ENCODE peak calls at places on chromosomes 5 and 9, in five cellular contexts. One of them, this sample, is unnamed.

GRCh38 chr9:128540630-128541355 is 11.6 kb upstream of the SPTAN1 start:
- DNase-seq in HCT116: no peak
- DNase-seq in uterus: no peak
- DNase-seq in ovary: no peak
- DNase-seq in HepG2: no peak
- DNase-seq in this sample: no peak

GRCh38 chr5:154352960-154353548 is 92.7 kb upstream of the SAP30L start:
- DNase-seq in HepG2: peak; percentile 73
- DNase-seq in HCT116: no peak
- DNase-seq in uterus: no peak
- DNase-seq in ovary: peak; percentile 47
- DNase-seq in this sample: no peak

GRCh38 chr9:130997925-130998595 is 10.9 kb upstream of the LAMC3 start:
- DNase-seq in ovary: no peak
- DNase-seq in uterus: no peak
- DNase-seq in HCT116: peak; percentile 60
- DNase-seq in HepG2: peak; percentile 56
- DNase-seq in this sample: no peak

GRCh38 chr9:125258832-125259534 is 2.6 kb upstream of the GAPVD1 start:
- DNase-seq in ovary: no peak
- DNase-seq in HepG2: peak; percentile 55
- DNase-seq in HCT116: no peak
- DNase-seq in uterus: no peak
- DNase-seq in this sample: no peak

GRCh38 chr5:122366501-122366900 is 54.5 kb downstream of the SNCAIP start:
- DNase-seq in HCT116: no peak
- DNase-seq in HepG2: no peak
- DNase-seq in ovary: no peak
- DNase-seq in uterus: no peak
- DNase-seq in this sample: no peak

GRCh38 chr9:127983847-127984289 is 3.1 kb upstream of the EEIG1 start:
- DNase-seq in ovary: no peak
- DNase-seq in uterus: no peak
- DNase-seq in HCT116: no peak
- DNase-seq in HepG2: no peak
- DNase-seq in this sample: no peak

GRCh38 chr5:72985719-72986118 is 29.9 kb downstream of the FCHO2 start:
- DNase-seq in HepG2: no peak
- DNase-seq in uterus: no peak
- DNase-seq in HCT116: no peak
- DNase-seq in ovary: no peak
- DNase-seq in this sample: no peak

GRCh38 chr5:67964619-67965018 is 250.9 kb upstream of the PIK3R1 start:
- DNase-seq in HepG2: no peak
- DNase-seq in ovary: no peak
- DNase-seq in uterus: no peak
- DNase-seq in HCT116: no peak
- DNase-seq in this sample: no peak

GRCh38 chr9:133031496-133031911 is 707 bp downstream of the GTF3C5 start:
- DNase-seq in HepG2: no peak
- DNase-seq in HCT116: peak; percentile 32
- DNase-seq in ovary: no peak
- DNase-seq in uterus: no peak
- DNase-seq in this sample: no peak

GRCh38 chr9:128215491-128216404 is 12.6 kb downstream of the DNM1 start:
- DNase-seq in ovary: no peak
- DNase-seq in HepG2: peak; percentile 36
- DNase-seq in uterus: peak; percentile 69
- DNase-seq in HCT116: no peak
- DNase-seq in this sample: no peak

DNA sequence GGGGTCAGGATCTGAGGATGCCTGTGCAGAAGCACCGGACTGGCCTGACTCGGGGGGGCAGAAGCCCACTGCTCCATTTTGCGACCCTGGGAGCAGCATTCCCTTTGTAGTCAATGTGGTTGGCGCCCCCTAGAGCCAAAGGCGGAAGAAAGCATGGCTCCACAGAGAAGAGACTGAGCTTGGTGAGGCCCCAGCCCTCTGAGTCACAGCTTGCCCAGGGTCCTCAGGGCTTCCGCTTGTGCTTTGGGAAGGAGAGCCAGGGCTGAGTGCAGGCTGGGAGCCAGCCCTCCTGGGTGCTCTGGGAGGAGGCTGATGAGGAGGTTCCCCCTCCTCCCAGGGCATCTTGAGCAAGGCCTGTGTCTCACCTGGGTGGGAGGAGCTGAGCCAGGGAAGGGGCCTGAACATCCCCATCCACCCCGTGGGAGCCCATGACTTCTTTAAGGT is 5.5 kb upstream of the AQP3 start:
- DNase-seq in uterus: no peak
- DNase-seq in ovary: peak; percentile 36
- DNase-seq in HCT116: peak; percentile 63
- DNase-seq in HepG2: peak; percentile 73
- DNase-seq in this sample: no peak
- TF ChIP-seq CTCF in uterus: no peak
- TF ChIP-seq CTCF in ovary: no peak
- TF ChIP-seq CTCF in HCT116: peak; percentile 91
- TF ChIP-seq CTCF in HepG2: peak; percentile 93
- TF ChIP-seq CTCF in this sample: peak; percentile 86

GRCh38 chr5:132266836-132267160 is 9.3 kb downstream of the PDLIM4 start:
- DNase-seq in HepG2: no peak
- DNase-seq in uterus: no peak
- DNase-seq in HCT116: no peak
- DNase-seq in ovary: no peak
- DNase-seq in this sample: no peak

GRCh38 chr5:132267166-132267739 is 9.8 kb downstream of the PDLIM4 start:
- DNase-seq in uterus: no peak
- DNase-seq in HCT116: no peak
- DNase-seq in HepG2: no peak
- DNase-seq in ovary: no peak
- DNase-seq in this sample: no peak

GRCh38 chr5:132265336-132266030 is 8.0 kb downstream of the PDLIM4 start:
- DNase-seq in ovary: peak; percentile 78
- DNase-seq in HepG2: peak; percentile 23
- DNase-seq in uterus: peak; percentile 84
- DNase-seq in HCT116: no peak
- DNase-seq in this sample: no peak

GRCh38 chr5:132264546-132265335 is 7.2 kb downstream of the PDLIM4 start:
- DNase-seq in ovary: no peak
- DNase-seq in HepG2: no peak
- DNase-seq in uterus: peak; percentile 63
- DNase-seq in HCT116: no peak
- DNase-seq in this sample: no peak

DNA sequence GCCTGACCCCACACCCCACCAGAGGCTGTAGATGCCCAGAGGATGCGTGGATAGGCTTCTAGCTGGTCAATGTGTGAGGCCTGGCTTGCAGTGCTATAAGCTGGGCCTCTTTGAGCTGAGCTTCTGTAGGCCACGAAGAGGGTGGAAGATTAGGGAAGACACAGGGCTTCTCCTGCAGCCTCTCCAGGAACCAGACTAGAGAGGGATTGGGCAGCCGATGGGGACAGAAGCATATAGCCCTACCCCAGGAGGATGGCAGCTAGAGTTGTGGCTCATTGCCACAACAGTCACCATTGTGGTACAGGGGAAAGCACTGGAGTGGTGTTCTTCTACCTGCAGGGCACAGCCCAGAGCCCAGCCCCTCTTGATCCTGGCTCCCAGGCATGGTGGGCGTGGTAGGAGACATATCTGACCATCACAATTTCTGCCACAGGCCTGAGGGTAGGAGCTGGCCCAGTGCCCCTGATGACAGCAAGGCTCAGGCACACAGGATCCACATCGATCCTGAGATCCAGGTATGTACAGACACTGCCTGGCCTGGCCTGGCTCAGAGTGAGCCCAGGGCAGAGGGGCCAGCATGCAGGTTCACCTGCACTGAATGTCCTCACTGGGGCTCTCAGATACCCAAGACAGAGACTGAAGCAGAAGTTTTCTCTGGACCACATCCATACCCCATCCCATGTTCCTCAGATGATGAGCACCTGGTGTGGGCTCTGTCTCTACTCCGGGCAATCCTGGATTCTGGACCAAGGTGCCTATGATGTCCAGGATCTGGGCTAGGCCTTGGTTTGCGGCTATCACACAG is 8.7 kb downstream of the PDLIM4 start:
- DNase-seq in HCT116: no peak
- DNase-seq in uterus: peak; percentile 13
- DNase-seq in HepG2: no peak
- DNase-seq in ovary: no peak
- DNase-seq in this sample: no peak
- TF ChIP-seq POLR2A in HCT116: no peak
- TF ChIP-seq POLR2A in uterus: no peak
- TF ChIP-seq POLR2A in HepG2: no peak
- TF ChIP-seq POLR2A in ovary: no peak
- TF ChIP-seq POLR2A in this sample: no peak

GRCh38 chr9:107872457-107873192 is 383.1 kb upstream of the KLF4 start:
- DNase-seq in HCT116: no peak
- DNase-seq in ovary: no peak
- DNase-seq in uterus: no peak
- DNase-seq in HepG2: no peak
- DNase-seq in this sample: no peak

GRCh38 chr9:107875571-107875980 is 386.0 kb upstream of the KLF4 start:
- DNase-seq in HCT116: no peak
- DNase-seq in ovary: no peak
- DNase-seq in HepG2: no peak
- DNase-seq in uterus: no peak
- DNase-seq in this sample: no peak

GRCh38 chr9:107870927-107871720 is 381.6 kb upstream of the KLF4 start:
- DNase-seq in HCT116: no peak
- DNase-seq in uterus: no peak
- DNase-seq in ovary: no peak
- DNase-seq in HepG2: no peak
- DNase-seq in this sample: no peak

GRCh38 chr9:107874137-107874536 is 384.6 kb upstream of the KLF4 start:
- DNase-seq in ovary: no peak
- DNase-seq in HepG2: no peak
- DNase-seq in uterus: no peak
- DNase-seq in HCT116: no peak
- DNase-seq in this sample: no peak

DNA sequence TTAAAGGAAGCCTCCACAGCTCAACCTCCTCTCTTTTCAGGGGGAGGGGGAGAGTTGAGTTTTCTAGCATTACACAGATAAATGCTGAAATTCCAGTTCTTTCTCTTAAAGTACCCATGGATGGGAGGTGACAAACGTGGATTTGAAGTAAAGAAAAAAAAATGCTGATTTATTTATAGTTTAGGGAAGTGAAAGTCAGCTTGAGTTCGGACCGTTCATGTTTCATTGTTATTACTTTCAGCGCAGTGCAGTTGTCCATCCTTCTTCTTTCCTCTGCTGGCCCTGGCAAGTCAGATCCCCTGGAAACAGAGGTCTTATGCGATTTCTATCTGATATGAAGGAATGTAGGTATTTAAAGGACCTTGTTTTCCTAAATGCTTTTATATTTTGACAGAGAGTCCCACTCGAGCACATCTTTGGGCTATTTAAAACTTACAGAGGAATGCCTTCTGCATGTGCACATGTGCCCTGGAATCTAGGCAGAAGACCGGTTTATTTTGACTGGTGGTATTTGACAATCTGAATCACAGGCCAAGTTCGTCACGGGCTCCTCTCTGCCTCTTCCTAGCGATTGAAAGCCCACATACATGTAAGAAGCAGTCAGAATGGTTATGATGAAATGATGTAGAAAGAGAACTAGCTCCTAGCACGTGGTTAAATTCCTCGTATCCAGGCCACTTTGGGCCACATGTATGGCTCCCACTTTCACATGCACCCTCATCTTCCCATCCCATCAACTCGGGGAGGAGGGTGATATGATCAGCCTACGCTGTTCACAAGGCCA is 385.2 kb upstream of the KLF4 start:
- DNase-seq in ovary: no peak
- DNase-seq in HCT116: no peak
- DNase-seq in HepG2: no peak
- DNase-seq in uterus: no peak
- DNase-seq in this sample: no peak
- H3K4me3 ChIP-seq in ovary: no peak overlapping the region
- H3K4me3 ChIP-seq in HCT116: no peak overlapping the region
- H3K4me3 ChIP-seq in HepG2: no peak overlapping the region
- H3K4me3 ChIP-seq in uterus: no peak overlapping the region
- H3K4me3 ChIP-seq in this sample: no peak overlapping the region

GRCh38 chr9:113636165-113636564 is 172.6 kb downstream of the RGS3 start:
- DNase-seq in HCT116: no peak
- DNase-seq in uterus: no peak
- DNase-seq in ovary: no peak
- DNase-seq in HepG2: peak; percentile 55
- DNase-seq in this sample: no peak
- TF ChIP-seq CTCF in HCT116: no peak
- TF ChIP-seq CTCF in uterus: no peak
- TF ChIP-seq CTCF in ovary: no peak
- TF ChIP-seq CTCF in HepG2: no peak
- TF ChIP-seq CTCF in this sample: no peak

This sample was measured in esophagus squamous epithelium.